ENCODE peak calls at places on chromosomes 16 and 17, in four cellular contexts. K is HTR-8/SVneo, Q is cardiac fibroblast, Y is bronchial epithelial cell. B is an unnamed sample.

GRCh38 chr16:89565256-89565505 is 4.7 kb downstream of the RPL13 start:
- DNase-seq in K (no peak), Y (peak; percentile 48), Q (no peak), B (no peak)

GRCh38 chr17:75749545-75750389 is 15.2 kb downstream of the GALK1 start:
- DNase-seq in Q (peak; percentile 78), Y (peak; percentile 33), K (peak; percentile 95), B (peak; percentile 90)

GRCh38 chr17:6067060-6067459 is 3.1 kb upstream of the WSCD1 start:
- DNase-seq in Y (no peak), Q (no peak), K (no peak), B (no peak)

GRCh38 chr16:21265104-21265825 is 12.8 kb downstream of the CRYM start:
- DNase-seq in Q (no peak), Y (no peak), K (no peak), B (no peak)

GRCh38 chr17:66191607-66192377 is at the start of gene CEP112:
- DNase-seq in Y (peak; percentile 32), K (peak; percentile 88), Q (peak; percentile 65), B (peak; percentile 86)

GRCh38 chr16:81445143-81445922 is 725 bp downstream of the CMIP start:
- DNase-seq in Q (peak; percentile 22), K (peak; percentile 53), Y (no peak), B (peak; percentile 81)

GRCh38 chr17:79473111-79473835 is 137.6 kb downstream of the RBFOX3 start:
- DNase-seq in Y (no peak), Q (no peak), K (no peak), B (no peak)

GRCh38 chr17:62614142-62614541 is 13.3 kb upstream of the MRC2 start:
- DNase-seq in K (peak; percentile 45), Q (peak; percentile 60), Y (no peak), B (no peak)

GRCh38 chr16:30748634-30749445 is 615 bp downstream of the PHKG2 start:
- DNase-seq in K (no peak), Q (peak; percentile 47), Y (no peak), B (no peak)

GRCh38 chr17:16352838-16353701 is at the start of gene CENPV:
- DNase-seq in K (peak; percentile 77), Q (no peak), Y (no peak), B (peak; percentile 40)

GRCh38 chr17:42233148-42233547 is 38.9 kb upstream of the GHDC start:
- DNase-seq in Q (peak; percentile 79), K (no peak), Y (peak; percentile 58), B (no peak)

GRCh38 chr17:78289802-78290363 is 58.5 kb downstream of the TMEM235 start:
- DNase-seq in Y (peak; percentile 78), Q (peak; percentile 95), K (peak; percentile 94), B (peak; percentile 85)

GRCh38 chr16:82936941-82937551 is 310.3 kb downstream of the CDH13 start:
- DNase-seq in K (peak; percentile 41), Y (peak; percentile 77), Q (peak; percentile 85), B (peak; percentile 15)

GRCh38 chr16:73405851-73406250 is 357.9 kb upstream of the ZFHX3 start:
- DNase-seq in Q (no peak), K (no peak), Y (no peak), B (no peak)

GRCh38 chr17:21282850-21283249 is 1.7 kb upstream of the MAP2K3 start:
- DNase-seq in Q (no peak), Y (no peak), K (no peak), B (no peak)